ENCODE peak calls at places on chromosomes 6 and 20, in seven cellular contexts. L is esophagus muscularis mucosa; Q is right lobe of liver; F is naive thymus-derived CD4-positive, alpha-beta T cell; O is GM23338; R is CD4-positive, alpha-beta T cell; Z is CD4-positive, alpha-beta memory T cell. A is an unnamed sample.

GRCh38 chr6:140677781-140678528 is 1303.5 kb upstream of the CITED2 start:
- DNase-seq in F (no peak), Z (no peak), L (no peak), R (no peak), O (no peak), Q (no peak), A (no peak)

GRCh38 chr6:31180500-31180899 is 10.0 kb upstream of the POU5F1 start:
- DNase-seq in L (no peak), O (peak; percentile 95), R (peak; percentile 69), F (peak; percentile 57), Q (peak; percentile 67), Z (peak; percentile 66), A (peak; percentile 87)

GRCh38 chr6:142819603-142820335 is 125.2 kb downstream of the HIVEP2 start:
- DNase-seq in R (peak; percentile 13), Z (peak; percentile 59), Q (peak; percentile 51), O (no peak), F (no peak), L (no peak), A (no peak)

GRCh38 chr6:71126506-71126905 is 162.1 kb upstream of the OGFRL1 start:
- DNase-seq in O (no peak), F (no peak), Z (no peak), L (no peak), R (no peak), Q (no peak), A (no peak)

GRCh38 chr6:42140051-42140450 is 2.4 kb downstream of the C6orf132 start:
- DNase-seq in Z (no peak), F (no peak), O (no peak), L (no peak), Q (no peak), R (no peak), A (peak; percentile 78)

GRCh38 chr20:24638546-24639166 is 169.2 kb downstream of the SYNDIG1 start:
- DNase-seq in L (no peak), F (no peak), R (no peak), Z (no peak), O (no peak), Q (no peak), A (no peak)

GRCh38 chr6:100461273-100461919 is 3.3 kb downstream of the SIM1 start:
- DNase-seq in O (peak; percentile 74), Q (no peak), F (no peak), L (peak; percentile 86), Z (no peak), R (no peak), A (no peak)

GRCh38 chr6:166770216-166771116 is 143.4 kb upstream of the RPS6KA2 start:
- DNase-seq in O (peak; percentile 57), F (no peak), L (no peak), Z (no peak), R (no peak), Q (no peak), A (no peak)

GRCh38 chr6:38715016-38715809 is at the start of gene DNAH8:
- DNase-seq in Z (no peak), O (peak; percentile 58), F (no peak), L (no peak), Q (no peak), R (no peak), A (peak; percentile 75)

GRCh38 chr6:32615885-32616532 is 21.2 kb upstream of the HLA-DQA1 start:
- DNase-seq in Q (no peak), F (no peak), L (no peak), R (no peak), Z (no peak), O (no peak), A (no peak)

DNA sequence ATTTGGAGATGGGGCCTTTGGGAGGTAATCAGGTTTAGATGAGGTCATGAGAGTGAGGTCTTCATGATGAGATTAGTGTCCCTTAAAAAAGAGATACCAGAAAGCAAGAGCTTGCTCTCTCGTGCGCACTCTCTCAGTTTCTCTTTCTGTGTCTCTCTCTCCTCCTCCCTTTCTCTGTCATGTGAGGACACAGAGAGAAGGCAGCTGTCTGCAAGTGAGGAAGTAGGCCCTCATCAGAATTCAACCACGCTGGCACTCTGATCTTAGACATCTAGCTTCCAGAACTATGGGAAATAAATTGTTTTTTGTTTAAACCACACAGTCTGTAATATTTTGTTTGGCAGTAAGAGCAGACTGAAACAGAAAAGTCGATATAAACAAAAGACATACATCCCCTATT is 180.5 kb downstream of the IBTK start:
- DNase-seq in Q (no peak), F (no peak), R (no peak), O (no peak), Z (no peak), L (no peak), A (no peak)
- H3K27ac ChIP-seq in Q (no peak overlapping the region), F (no peak overlapping the region), R (no peak overlapping the region), O (no peak overlapping the region), Z (no peak overlapping the region), L (no peak overlapping the region), A (peak overlapping the region; percentile 23)

DNA sequence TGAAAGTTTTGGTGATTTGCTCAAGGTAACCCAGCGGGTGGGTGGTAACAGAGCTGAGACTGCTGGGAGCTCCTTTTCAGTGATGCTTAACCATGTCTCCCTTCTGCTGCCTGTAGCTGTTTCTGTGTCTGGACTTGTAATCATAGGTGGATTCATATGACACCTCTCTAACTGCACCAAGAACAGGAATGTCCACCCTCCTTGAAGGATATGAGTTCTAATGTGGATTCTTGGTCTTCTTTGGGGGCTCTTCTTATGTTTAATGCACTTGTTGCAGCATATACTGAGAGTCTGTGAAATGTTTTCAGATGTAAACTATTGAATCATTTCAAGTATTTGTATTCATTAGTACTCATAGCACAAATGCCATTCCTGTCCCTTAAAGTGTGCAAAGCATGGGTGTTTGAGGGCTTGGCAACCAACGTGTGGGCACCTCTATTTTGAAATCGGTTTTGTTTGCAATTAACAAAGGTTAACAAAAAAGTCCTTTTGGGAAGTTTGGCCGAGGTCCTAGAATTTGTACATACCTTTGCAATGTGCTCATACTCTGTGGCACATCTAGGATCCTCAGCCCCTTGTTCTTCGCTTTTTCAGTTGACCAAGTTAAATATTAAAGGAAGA is 138.0 kb downstream of the SOX4 start:
- DNase-seq in F (no peak), Q (peak; percentile 50), L (peak; percentile 90), R (no peak), Z (no peak), O (no peak), A (no peak)
- H3K27ac ChIP-seq in F (no peak overlapping the region), Q (no peak overlapping the region), L (peak overlapping the region; percentile 75), R (no peak overlapping the region), Z (no peak overlapping the region), O (peak overlapping the region; percentile 40), A (no peak overlapping the region)

DNA sequence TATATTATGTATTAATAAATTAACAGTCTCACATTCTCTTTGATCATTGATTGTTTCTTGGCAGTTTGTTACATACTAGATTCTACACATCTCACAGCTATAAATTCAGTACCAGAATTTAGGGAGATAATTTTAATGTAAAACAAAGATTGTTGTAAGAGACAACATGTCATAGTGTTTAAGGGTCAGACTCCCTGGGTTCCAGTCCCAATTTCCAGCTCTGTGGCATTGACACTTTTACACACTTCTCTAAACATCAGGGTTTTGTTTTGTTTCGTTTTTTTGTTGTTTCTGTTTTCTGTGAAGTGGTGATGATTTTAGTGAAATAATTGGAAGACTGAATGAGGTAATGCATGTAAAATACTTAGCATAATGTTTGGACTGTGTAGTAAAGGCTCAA is 19.9 kb downstream of the ADGRB3 start:
- DNase-seq in F (no peak), R (no peak), O (no peak), L (no peak), Z (no peak), Q (no peak), A (no peak)
- H3K27ac ChIP-seq in F (no peak overlapping the region), R (no peak overlapping the region), O (no peak overlapping the region), L (no peak overlapping the region), Z (no peak overlapping the region), Q (no peak overlapping the region), A (no peak overlapping the region)

GRCh38 chr6:155678361-155678760 is 222.7 kb upstream of the NOX3 start:
- DNase-seq in Q (no peak), L (no peak), Z (no peak), O (peak; percentile 15), R (no peak), F (no peak), A (no peak)
- H3K27ac ChIP-seq in Q (no peak overlapping the region), L (no peak overlapping the region), Z (no peak overlapping the region), O (no peak overlapping the region), R (no peak overlapping the region), F (no peak overlapping the region), A (no peak overlapping the region)

GRCh38 chr6:19839237-19839546 is 2.0 kb downstream of the ID4 start:
- DNase-seq in R (no peak), Z (no peak), L (no peak), O (no peak), F (no peak), Q (no peak), A (no peak)
- H3K27ac ChIP-seq in R (no peak overlapping the region), Z (no peak overlapping the region), L (peak overlapping the region; percentile 95), O (no peak overlapping the region), F (no peak overlapping the region), Q (no peak overlapping the region), A (peak overlapping the region; percentile 83)

GRCh38 chr6:46990031-46990644 is 52.0 kb downstream of the ADGRF1 start:
- DNase-seq in Z (no peak), F (no peak), L (no peak), O (peak; percentile 14), Q (no peak), R (no peak), A (no peak)
- H3K27ac ChIP-seq in Z (no peak overlapping the region), F (no peak overlapping the region), L (no peak overlapping the region), O (no peak overlapping the region), Q (no peak overlapping the region), R (no peak overlapping the region), A (peak overlapping the region; percentile 24)

GRCh38 chr6:108737594-108738546 is 110.4 kb upstream of the ARMC2 start:
- DNase-seq in L (no peak), O (no peak), F (no peak), Z (no peak), R (no peak), Q (no peak), A (no peak)
- H3K27ac ChIP-seq in L (peak overlapping the region; percentile 25), O (no peak overlapping the region), F (no peak overlapping the region), Z (no peak overlapping the region), R (no peak overlapping the region), Q (no peak overlapping the region), A (peak overlapping the region; percentile 24)

A was measured in spleen.